ENCODE peak calls at places on chromosomes 16 and 17, in ten cellular contexts. R, B, V, F, I, Y, A, L, T and K are unnamed samples.

GRCh38 chr17:72386619-72387237 is 265.9 kb downstream of the SOX9 start:
- DNase-seq in Y (no peak), B (no peak), V (no peak), A (no peak), L (no peak), I (no peak), T (no peak), F (no peak), R (peak; percentile 79), K (no peak)

GRCh38 chr17:50337956-50338355 is 8.0 kb upstream of the XYLT2 start:
- DNase-seq in V (no peak), L (no peak), F (no peak), T (no peak), I (no peak), Y (no peak), B (no peak), A (no peak), R (no peak), K (no peak)

GRCh38 chr16:19522369-19523159 is 666 bp upstream of the GDE1 start:
- DNase-seq in I (no peak), A (no peak), Y (no peak), T (no peak), F (no peak), B (no peak), R (no peak), L (no peak), V (no peak), K (no peak)

GRCh38 chr17:78875738-78876597 is 27.0 kb downstream of the CEP295NL start:
- DNase-seq in F (no peak), A (no peak), L (no peak), T (no peak), I (peak; percentile 14), R (no peak), V (no peak), B (no peak), Y (no peak), K (no peak)

GRCh38 chr16:84350611-84351400 is 17.5 kb upstream of the ATP2C2 start:
- DNase-seq in V (no peak), L (peak; percentile 56), R (no peak), F (no peak), T (no peak), Y (no peak), B (no peak), I (no peak), A (no peak), K (no peak)

GRCh38 chr17:43695968-43696865 is 34.5 kb upstream of the MEOX1 start:
- DNase-seq in A (no peak), I (no peak), B (no peak), L (no peak), F (no peak), R (no peak), T (no peak), Y (no peak), V (peak; percentile 75), K (no peak)

GRCh38 chr16:50581830-50582229 is 33.6 kb downstream of the NKD1 start:
- DNase-seq in I (no peak), T (no peak), F (no peak), Y (no peak), B (peak; percentile 36), A (no peak), V (no peak), R (no peak), L (no peak), K (no peak)

GRCh38 chr16:8998114-8998513 is 34.4 kb upstream of the USP7 start:
- DNase-seq in R (peak; percentile 55), I (no peak), F (no peak), A (no peak), V (no peak), L (peak; percentile 15), Y (no peak), T (no peak), B (no peak), K (no peak)

GRCh38 chr17:80025140-80025539 is 10.5 kb downstream of the TBC1D16 start:
- DNase-seq in B (peak; percentile 52), A (no peak), V (no peak), I (peak; percentile 92), T (no peak), L (no peak), R (no peak), Y (no peak), F (no peak), K (no peak)

GRCh38 chr17:49820773-49821172 is 27.1 kb downstream of the TAC4 start:
- DNase-seq in I (no peak), T (no peak), F (no peak), R (no peak), V (no peak), Y (no peak), B (no peak), L (no peak), A (no peak), K (no peak)

GRCh38 chr17:81434079-81434478 is 38.8 kb downstream of the BAHCC1 start:
- DNase-seq in Y (no peak), L (no peak), A (no peak), V (peak; percentile 83), B (no peak), I (no peak), T (no peak), R (no peak), F (no peak), K (no peak)

GRCh38 chr17:8611671-8612298 is 18.7 kb downstream of the MYH10 start:
- DNase-seq in R (no peak), Y (no peak), A (no peak), I (peak; percentile 29), F (no peak), B (no peak), V (no peak), L (no peak), T (no peak), K (no peak)

GRCh38 chr16:64983983-64984382 is 137.9 kb downstream of the CDH11 start:
- DNase-seq in T (no peak), B (peak; percentile 74), I (peak; percentile 77), Y (peak; percentile 8), F (no peak), A (no peak), L (no peak), R (peak; percentile 83), V (no peak), K (no peak)

GRCh38 chr16:89994389-89994720 is 24.9 kb downstream of the DBNDD1 start:
- DNase-seq in T (no peak), R (no peak), V (no peak), B (no peak), Y (no peak), F (no peak), L (no peak), A (no peak), I (no peak), K (no peak)

GRCh38 chr17:80968602-80969029 is 23.0 kb upstream of the CHMP6 start:
- DNase-seq in T (no peak), A (no peak), I (no peak), Y (no peak), B (no peak), R (no peak), V (peak; percentile 46), F (no peak), L (no peak), K (no peak)

GRCh38 chr16:84616515-84616914 is 1.4 kb downstream of the COTL1 start:
- DNase-seq in L (peak; percentile 45), Y (no peak), B (no peak), T (no peak), F (no peak), V (no peak), A (peak; percentile 41), R (peak; percentile 51), I (no peak), K (peak; percentile 51)

GRCh38 chr17:1193300-1193699 is 13.5 kb upstream of the ABR start:
- DNase-seq in F (no peak), T (no peak), I (no peak), L (no peak), B (no peak), Y (no peak), R (no peak), A (no peak), V (peak; percentile 29), K (no peak)

GRCh38 chr17:64992325-64992802 is 64.2 kb downstream of the GNA13 start:
- DNase-seq in Y (no peak), V (no peak), L (peak; percentile 94), A (no peak), R (peak; percentile 95), F (no peak), I (peak; percentile 77), B (no peak), T (no peak), K (no peak)

GRCh38 chr17:66357037-66357436 is 54.6 kb downstream of the PRKCA start:
- DNase-seq in R (peak; percentile 14), F (no peak), L (no peak), V (no peak), T (no peak), Y (no peak), A (no peak), B (no peak), I (no peak), K (no peak)

GRCh38 chr16:15932939-15933338 is 16.5 kb upstream of the ABCC1 start:
- DNase-seq in F (no peak), A (no peak), R (no peak), Y (no peak), I (no peak), L (no peak), B (no peak), T (no peak), V (no peak), K (no peak)

GRCh38 chr16:9099131-9099625 is 7.7 kb downstream of the HAPSTR1 start:
- DNase-seq in F (peak; percentile 27), V (no peak), R (peak; percentile 58), L (peak; percentile 29), B (no peak), T (no peak), A (no peak), I (no peak), Y (no peak), K (no peak)

GRCh38 chr17:44146375-44147346 is 4.9 kb downstream of the HROB start:
- DNase-seq in F (no peak), L (no peak), Y (no peak), T (no peak), A (no peak), B (no peak), R (no peak), V (peak; percentile 2), I (no peak), K (no peak)

GRCh38 chr16:88614818-88615580 is 23.4 kb upstream of the IL17C start:
- DNase-seq in I (no peak), B (no peak), A (no peak), T (no peak), R (no peak), L (no peak), V (no peak), F (no peak), Y (no peak), K (no peak)

GRCh38 chr17:35519442-35519841 is 18.0 kb downstream of the SLFN12L start:
- DNase-seq in R (peak; percentile 38), L (no peak), Y (no peak), I (no peak), T (no peak), V (no peak), A (no peak), F (no peak), B (no peak), K (no peak)

GRCh38 chr16:19011169-19011731 is 27.5 kb downstream of the TMC7 start:
- DNase-seq in A (no peak), Y (no peak), L (no peak), T (no peak), B (no peak), R (no peak), V (no peak), I (no peak), F (no peak), K (no peak)

GRCh38 chr16:10122546-10122945 is 59.7 kb downstream of the GRIN2A start:
- DNase-seq in T (no peak), F (no peak), I (peak; percentile 21), Y (peak; percentile 6), L (no peak), A (no peak), R (peak; percentile 9), V (no peak), B (peak; percentile 16), K (no peak)

GRCh38 chr17:43671075-43671692 is 9.5 kb upstream of the MEOX1 start:
- DNase-seq in A (no peak), R (peak; percentile 48), B (no peak), V (peak; percentile 62), Y (no peak), T (no peak), L (no peak), I (no peak), F (no peak), K (no peak)

GRCh38 chr17:74568116-74568873 is 986 bp upstream of the CD300H start:
- DNase-seq in A (no peak), R (no peak), L (no peak), B (no peak), V (no peak), Y (no peak), F (no peak), I (no peak), T (no peak), K (no peak)